ENCODE peak calls at places on chromosomes 4 and X, in five cellular contexts. One of them, this sample, is unnamed. For H3K4me1, the result is how much of the 10 kb centered on the place peaks cover.

GRCh38 chr4:52057196-52057595 is 6.1 kb downstream of the SPATA18 start:
- DNase-seq in left ventricle myocardium inferior: no peak
- DNase-seq in GM23248: no peak
- DNase-seq in iPS DF 6.9: no peak
- DNase-seq in tibial nerve: no peak
- DNase-seq in this sample: no peak

GRCh38 chr4:187565416-187565815 is 430.2 kb upstream of the ZFP42 start:
- DNase-seq in GM23248: no peak
- DNase-seq in tibial nerve: no peak
- DNase-seq in iPS DF 6.9: no peak
- DNase-seq in left ventricle myocardium inferior: no peak
- DNase-seq in this sample: no peak

GRCh38 chrX:55908685-55909212 is 191.2 kb downstream of the RRAGB start:
- DNase-seq in tibial nerve: no peak
- DNase-seq in left ventricle myocardium inferior: no peak
- DNase-seq in GM23248: peak
- DNase-seq in iPS DF 6.9: no peak
- DNase-seq in this sample: no peak

GRCh38 chrX:72713130-72713529 is 976 bp downstream of the PHKA1 start:
- DNase-seq in GM23248: no peak
- DNase-seq in iPS DF 6.9: no peak
- DNase-seq in tibial nerve: no peak
- DNase-seq in left ventricle myocardium inferior: no peak
- DNase-seq in this sample: no peak

GRCh38 chrX:134636859-134637258 is 21.4 kb downstream of the PLAC1 start:
- DNase-seq in GM23248: peak
- DNase-seq in tibial nerve: no peak
- DNase-seq in iPS DF 6.9: no peak
- DNase-seq in left ventricle myocardium inferior: no peak
- DNase-seq in this sample: no peak

GRCh38 chrX:138908577-138908976 is 197.1 kb upstream of the FGF13 start:
- DNase-seq in left ventricle myocardium inferior: no peak
- DNase-seq in tibial nerve: no peak
- DNase-seq in GM23248: peak
- DNase-seq in iPS DF 6.9: no peak
- DNase-seq in this sample: no peak

GRCh38 chrX:48512371-48512935 is 3.7 kb downstream of the PORCN start:
- DNase-seq in iPS DF 6.9: no peak
- DNase-seq in tibial nerve: no peak
- DNase-seq in GM23248: no peak
- DNase-seq in left ventricle myocardium inferior: no peak
- DNase-seq in this sample: no peak

GRCh38 chr4:81352476-81352875 is 119.2 kb downstream of the RASGEF1B start:
- DNase-seq in iPS DF 6.9: no peak
- DNase-seq in GM23248: peak
- DNase-seq in tibial nerve: no peak
- DNase-seq in left ventricle myocardium inferior: no peak
- DNase-seq in this sample: no peak

GRCh38 chrX:9465380-9466114 is 689 bp downstream of the TBL1X start:
- DNase-seq in GM23248: peak
- DNase-seq in left ventricle myocardium inferior: peak
- DNase-seq in tibial nerve: no peak
- DNase-seq in iPS DF 6.9: no peak
- DNase-seq in this sample: peak

GRCh38 chr4:151922306-151922705 is 161.5 kb upstream of the GATB start:
- DNase-seq in iPS DF 6.9: no peak
- DNase-seq in GM23248: peak
- DNase-seq in left ventricle myocardium inferior: no peak
- DNase-seq in tibial nerve: no peak
- DNase-seq in this sample: no peak

GRCh38 chr4:130675262-130675661 is 1579.3 kb downstream of the C4orf33 start:
- DNase-seq in iPS DF 6.9: no peak
- DNase-seq in GM23248: no peak
- DNase-seq in left ventricle myocardium inferior: no peak
- DNase-seq in tibial nerve: no peak
- DNase-seq in this sample: no peak

GRCh38 chr4:118727360-118727759 is 42.2 kb downstream of the METTL14 start:
- DNase-seq in left ventricle myocardium inferior: no peak
- DNase-seq in tibial nerve: no peak
- DNase-seq in iPS DF 6.9: no peak
- DNase-seq in GM23248: peak
- DNase-seq in this sample: no peak

GRCh38 chrX:43693602-43694406 is 37.7 kb downstream of the MAOA start:
- DNase-seq in iPS DF 6.9: no peak
- DNase-seq in left ventricle myocardium inferior: no peak
- DNase-seq in tibial nerve: no peak
- DNase-seq in GM23248: no peak
- DNase-seq in this sample: no peak

GRCh38 chr4:137700072-137700471 is 167.8 kb upstream of the PCDH18 start:
- DNase-seq in iPS DF 6.9: no peak
- DNase-seq in tibial nerve: no peak
- DNase-seq in left ventricle myocardium inferior: no peak
- DNase-seq in GM23248: peak
- DNase-seq in this sample: no peak

GRCh38 chr4:85932371-85933305 is 427.2 kb downstream of the MAPK10 start:
- DNase-seq in iPS DF 6.9: no peak
- DNase-seq in left ventricle myocardium inferior: no peak
- DNase-seq in tibial nerve: no peak
- DNase-seq in GM23248: no peak
- DNase-seq in this sample: no peak

GRCh38 chr4:85925071-85925470 is 434.8 kb downstream of the MAPK10 start:
- DNase-seq in GM23248: no peak
- DNase-seq in tibial nerve: no peak
- DNase-seq in iPS DF 6.9: no peak
- DNase-seq in left ventricle myocardium inferior: no peak
- DNase-seq in this sample: no peak

GRCh38 chr4:85929926-85930325 is 429.9 kb downstream of the MAPK10 start:
- DNase-seq in left ventricle myocardium inferior: no peak
- DNase-seq in GM23248: peak
- DNase-seq in tibial nerve: no peak
- DNase-seq in iPS DF 6.9: no peak
- DNase-seq in this sample: no peak

GRCh38 chr4:85933306-85933640 is 426.6 kb downstream of the MAPK10 start:
- DNase-seq in left ventricle myocardium inferior: no peak
- DNase-seq in GM23248: no peak
- DNase-seq in tibial nerve: no peak
- DNase-seq in iPS DF 6.9: no peak
- DNase-seq in this sample: no peak

DNA sequence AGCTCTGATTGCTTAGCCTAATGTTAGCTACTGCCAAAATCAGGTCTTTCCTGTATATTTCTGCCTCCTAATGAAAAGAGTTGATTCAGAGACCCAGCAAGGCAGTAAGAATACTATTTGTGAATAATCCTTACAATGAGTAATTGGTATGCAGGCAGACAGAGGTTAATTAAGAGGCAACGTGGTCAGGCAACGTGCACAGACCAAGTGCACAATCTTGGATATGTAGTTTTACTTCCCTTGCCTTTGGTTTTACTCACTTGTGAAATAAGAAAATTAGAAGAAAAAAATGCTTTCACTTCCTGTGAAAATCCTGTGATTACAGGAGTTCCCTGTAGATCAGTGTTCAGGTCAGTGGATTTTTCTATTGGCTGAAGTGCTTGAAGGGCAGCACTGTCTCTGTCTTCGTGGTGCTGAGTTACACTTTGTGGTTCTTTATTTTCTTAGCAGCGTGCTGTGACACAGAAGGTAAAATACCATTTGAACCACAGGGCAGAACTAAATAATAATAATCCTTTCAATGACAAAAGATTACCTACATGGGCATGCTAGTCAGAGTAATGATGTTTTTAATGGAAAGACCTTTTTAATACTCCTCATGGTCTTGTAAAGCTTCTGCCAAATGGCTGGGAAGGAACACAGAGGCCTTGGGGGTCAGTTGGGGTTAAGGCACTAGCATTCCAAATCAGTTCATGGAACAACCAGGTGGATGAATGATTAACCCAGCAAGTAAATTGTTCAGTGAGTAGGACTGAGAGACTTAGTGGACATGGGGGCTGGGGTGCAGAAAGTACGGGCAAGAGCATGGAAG is 430.9 kb downstream of the MAPK10 start:
- DNase-seq in iPS DF 6.9: no peak
- DNase-seq in tibial nerve: no peak
- DNase-seq in left ventricle myocardium inferior: no peak
- DNase-seq in GM23248: peak
- DNase-seq in this sample: no peak
- H3K4me1 ChIP-seq in iPS DF 6.9: under half
- H3K4me1 ChIP-seq in tibial nerve: under half
- H3K4me1 ChIP-seq in left ventricle myocardium inferior: half or more
- H3K4me1 ChIP-seq in GM23248: under half
- H3K4me1 ChIP-seq in this sample: under half

GRCh38 chrX:143429831-143430230 is 87.4 kb downstream of the SPANXN3 start:
- DNase-seq in GM23248: no peak
- DNase-seq in left ventricle myocardium inferior: no peak
- DNase-seq in iPS DF 6.9: no peak
- DNase-seq in tibial nerve: no peak
- DNase-seq in this sample: no peak

DNA sequence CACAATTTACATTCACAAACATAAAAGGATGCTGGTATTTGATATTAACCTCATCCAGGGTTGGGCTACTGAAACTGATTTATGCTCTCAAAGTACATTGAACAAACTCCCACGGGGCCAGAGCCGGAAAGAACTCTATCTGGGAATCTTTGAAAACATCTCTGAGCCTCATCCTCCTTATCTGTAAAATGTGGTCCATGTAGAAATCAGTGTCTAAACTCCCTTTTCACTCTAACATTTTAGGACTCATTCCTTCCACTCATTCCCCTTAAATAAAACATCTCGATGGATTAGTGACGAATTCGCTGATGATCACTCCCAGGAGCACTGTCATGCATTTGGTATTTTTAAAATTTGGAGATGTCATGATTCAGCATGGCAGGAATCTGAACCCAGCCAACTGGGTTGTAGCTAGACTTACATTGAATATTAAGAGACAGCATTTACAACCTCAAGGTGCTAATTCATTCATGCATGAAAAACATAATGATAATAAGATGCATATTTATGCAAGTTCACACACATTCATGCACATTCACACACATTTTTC is 88.2 kb downstream of the SPANXN3 start:
- DNase-seq in GM23248: no peak
- DNase-seq in iPS DF 6.9: no peak
- DNase-seq in tibial nerve: no peak
- DNase-seq in left ventricle myocardium inferior: no peak
- DNase-seq in this sample: no peak
- H3K4me1 ChIP-seq in GM23248: under half
- H3K4me1 ChIP-seq in iPS DF 6.9: under half
- H3K4me1 ChIP-seq in tibial nerve: under half
- H3K4me1 ChIP-seq in left ventricle myocardium inferior: under half
- H3K4me1 ChIP-seq in this sample: under half

GRCh38 chr4:22473268-22473667 is 42.6 kb downstream of the ADGRA3 start:
- DNase-seq in tibial nerve: no peak
- DNase-seq in GM23248: peak
- DNase-seq in iPS DF 6.9: no peak
- DNase-seq in left ventricle myocardium inferior: no peak
- DNase-seq in this sample: no peak

GRCh38 chr4:22476011-22476410 is 39.9 kb downstream of the ADGRA3 start:
- DNase-seq in tibial nerve: no peak
- DNase-seq in GM23248: no peak
- DNase-seq in left ventricle myocardium inferior: no peak
- DNase-seq in iPS DF 6.9: no peak
- DNase-seq in this sample: no peak

GRCh38 chr4:22471999-22472434 is 43.8 kb downstream of the ADGRA3 start:
- DNase-seq in GM23248: no peak
- DNase-seq in left ventricle myocardium inferior: no peak
- DNase-seq in iPS DF 6.9: no peak
- DNase-seq in tibial nerve: no peak
- DNase-seq in this sample: no peak

GRCh38 chr4:22474636-22475310 is 41.1 kb downstream of the ADGRA3 start:
- DNase-seq in iPS DF 6.9: no peak
- DNase-seq in tibial nerve: no peak
- DNase-seq in left ventricle myocardium inferior: no peak
- DNase-seq in GM23248: peak
- DNase-seq in this sample: peak

DNA sequence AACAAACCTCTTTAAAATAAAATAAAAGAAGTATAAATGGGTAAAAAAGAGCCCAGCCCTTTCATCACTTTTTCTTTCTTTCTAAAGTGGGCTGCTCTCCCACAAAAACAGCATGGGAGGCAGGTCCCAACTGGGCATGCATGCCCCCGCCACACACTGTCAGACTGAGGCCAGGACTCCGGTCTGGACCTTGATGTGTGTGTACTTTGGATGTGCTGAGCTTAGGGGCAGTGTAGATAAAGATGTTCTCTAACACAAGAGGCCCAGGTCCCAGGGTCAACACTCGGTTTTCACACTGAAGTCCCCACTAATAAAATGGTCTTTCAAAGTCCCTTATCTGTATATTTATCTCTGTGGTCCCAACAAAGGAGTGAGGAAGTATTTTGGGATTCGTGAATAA is 44.4 kb downstream of the ADGRA3 start:
- DNase-seq in left ventricle myocardium inferior: no peak
- DNase-seq in tibial nerve: no peak
- DNase-seq in GM23248: no peak
- DNase-seq in iPS DF 6.9: no peak
- DNase-seq in this sample: no peak
- H3K4me1 ChIP-seq in left ventricle myocardium inferior: half or more
- H3K4me1 ChIP-seq in tibial nerve: under half
- H3K4me1 ChIP-seq in GM23248: under half
- H3K4me1 ChIP-seq in iPS DF 6.9: under half
- H3K4me1 ChIP-seq in this sample: under half

GRCh38 chr4:90000995-90001394 is 106.3 kb downstream of the MMRN1 start:
- DNase-seq in iPS DF 6.9: no peak
- DNase-seq in GM23248: no peak
- DNase-seq in left ventricle myocardium inferior: no peak
- DNase-seq in tibial nerve: no peak
- DNase-seq in this sample: no peak

GRCh38 chr4:89998350-89999098 is 103.9 kb downstream of the MMRN1 start:
- DNase-seq in left ventricle myocardium inferior: no peak
- DNase-seq in tibial nerve: no peak
- DNase-seq in GM23248: no peak
- DNase-seq in iPS DF 6.9: no peak
- DNase-seq in this sample: peak

GRCh38 chr4:90007494-90008167 is 113.0 kb downstream of the MMRN1 start:
- DNase-seq in iPS DF 6.9: no peak
- DNase-seq in GM23248: no peak
- DNase-seq in tibial nerve: no peak
- DNase-seq in left ventricle myocardium inferior: no peak
- DNase-seq in this sample: no peak

GRCh38 chr4:89997171-89997704 is 102.6 kb downstream of the MMRN1 start:
- DNase-seq in left ventricle myocardium inferior: no peak
- DNase-seq in GM23248: no peak
- DNase-seq in tibial nerve: no peak
- DNase-seq in iPS DF 6.9: no peak
- DNase-seq in this sample: no peak

DNA sequence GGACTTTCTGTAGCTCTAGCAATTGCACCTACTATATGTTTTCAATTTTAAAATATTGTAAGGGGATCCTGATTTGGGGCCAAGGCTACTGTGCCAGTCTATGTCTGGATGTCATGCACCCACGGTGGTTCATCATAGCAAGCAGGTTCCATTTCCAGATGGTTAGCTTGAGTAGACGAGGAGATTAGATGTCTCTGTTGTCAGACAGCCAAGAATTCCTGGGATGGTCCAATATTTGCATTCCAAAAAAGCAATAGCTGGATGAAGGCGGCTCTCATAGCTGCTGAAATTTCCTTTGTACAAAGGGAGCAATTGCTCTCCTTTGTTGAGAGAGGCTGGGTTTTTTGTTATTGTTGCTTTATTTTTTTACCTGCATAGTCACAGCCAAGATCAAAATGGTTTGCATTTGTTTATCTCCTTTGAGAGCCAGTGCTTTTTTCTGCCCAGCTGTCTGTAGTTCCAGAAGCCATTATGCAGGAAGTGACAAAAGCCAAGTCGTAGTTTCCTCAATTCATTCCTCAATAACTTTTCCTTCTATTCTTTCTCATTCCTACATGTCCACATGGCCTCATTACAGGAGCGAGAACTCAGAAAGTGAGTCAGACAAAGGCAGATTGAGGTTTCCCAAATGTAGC is 107.9 kb downstream of the MMRN1 start:
- DNase-seq in tibial nerve: no peak
- DNase-seq in left ventricle myocardium inferior: no peak
- DNase-seq in iPS DF 6.9: no peak
- DNase-seq in GM23248: no peak
- DNase-seq in this sample: peak
- H3K4me1 ChIP-seq in tibial nerve: under half
- H3K4me1 ChIP-seq in left ventricle myocardium inferior: under half
- H3K4me1 ChIP-seq in iPS DF 6.9: under half
- H3K4me1 ChIP-seq in GM23248: under half
- H3K4me1 ChIP-seq in this sample: under half

This sample was measured in HAP-1.